ENCODE peak calls at places on chromosomes 4 and X, in nine cellular contexts. N is activated CD8-positive, alpha-beta memory T cell treated with anti-CD3 and anti-CD28 coated beads, Interleukin-2, amount 50 U/mL, for 4 hours; D is NCI-H774; M is AG09309; J is ELF-1; V is amygdala; O is nucleus accumbens; X is stimulated activated CD4-positive, alpha-beta T cell treated with anti-CD3 and anti-CD28 coated beads, Interleukin-4, amount 100 ng/mL, for 1 hour; T is kidney tubule cell. C is an unnamed sample.
A peak's percentile ranks its signal among the peaks of the same experiment; 100 is the strongest.

GRCh38 chr4:158239196-158239595 is 28.9 kb downstream of the TMEM144 start:
- DNase-seq in D (no peak), J (no peak), X (no peak), V (no peak), T (no peak), O (no peak), M (no peak), N (no peak), C (no peak)

GRCh38 chr4:48967626-48968025 is 18.4 kb upstream of the CWH43 start:
- DNase-seq in M (no peak), J (no peak), N (no peak), O (no peak), D (no peak), T (no peak), X (no peak), V (no peak), C (no peak)

GRCh38 chrX:17413228-17413627 is 38.2 kb downstream of the NHS start:
- DNase-seq in O (no peak), D (no peak), M (peak; percentile 68), N (no peak), J (no peak), V (no peak), X (no peak), T (peak; percentile 91), C (no peak)

GRCh38 chrX:8629871-8630270 is 102.1 kb downstream of the ANOS1 start:
- DNase-seq in D (no peak), M (no peak), N (no peak), O (no peak), V (no peak), T (peak; percentile 12), J (no peak), X (no peak), C (no peak)

GRCh38 chr4:136706942-136707341 is 825.4 kb downstream of the PCDH18 start:
- DNase-seq in O (no peak), N (no peak), J (no peak), X (no peak), V (no peak), D (no peak), T (peak; percentile 36), M (no peak), C (no peak)

GRCh38 chr4:120018786-120019185 is 47.9 kb downstream of the MAD2L1 start:
- DNase-seq in O (no peak), M (no peak), J (no peak), V (no peak), X (no peak), T (no peak), N (no peak), D (no peak), C (no peak)

GRCh38 chrX:111170017-111170416 is 74.0 kb downstream of the PAK3 start:
- DNase-seq in V (no peak), T (no peak), D (no peak), O (no peak), X (no peak), M (no peak), J (no peak), N (no peak), C (no peak)

GRCh38 chr4:189088783-189089182 is 851.9 kb upstream of the FRG1 start:
- DNase-seq in T (peak; percentile 44), D (peak; percentile 9), O (no peak), J (no peak), X (no peak), M (no peak), N (no peak), V (no peak), C (no peak)

GRCh38 chr4:569958-570667 is 6.0 kb downstream of the TMEM271 start:
- DNase-seq in V (no peak), N (no peak), X (no peak), D (no peak), J (no peak), T (no peak), O (no peak), M (no peak), C (no peak)

GRCh38 chrX:71919436-71919835 is 8.8 kb downstream of the NHSL2 start:
- DNase-seq in N (no peak), M (no peak), D (no peak), X (no peak), J (no peak), T (no peak), V (no peak), O (no peak), C (no peak)

GRCh38 chr4:1170805-1171305 is 1.5 kb downstream of the SPON2 start:
- DNase-seq in X (no peak), J (no peak), N (no peak), T (no peak), M (no peak), D (no peak), O (no peak), V (no peak), C (no peak)

GRCh38 chr4:30264465-30264864 is 455.7 kb upstream of the PCDH7 start:
- DNase-seq in T (no peak), D (no peak), N (no peak), V (no peak), X (no peak), O (no peak), M (no peak), J (no peak), C (no peak)